ENCODE peak calls at places on chromosomes 11 and 22, in five cellular contexts. One of them, this sample, is unnamed.

GRCh38 chr11:65423516-65424199 is 1.1 kb downstream of the NEAT1 start:
- DNase-seq in GM12878: no peak
- DNase-seq in HepG2: no peak
- DNase-seq in SK-N-SH: peak
- DNase-seq in K562: no peak
- DNase-seq in this sample: peak

GRCh38 chr22:45934659-45935341 is 42.2 kb downstream of the WNT7B start:
- DNase-seq in GM12878: no peak
- DNase-seq in HepG2: peak
- DNase-seq in K562: no peak
- DNase-seq in SK-N-SH: peak
- DNase-seq in this sample: no peak

GRCh38 chr11:46906596-46906995 is 11.8 kb downstream of the LRP4 start:
- DNase-seq in HepG2: no peak
- DNase-seq in SK-N-SH: no peak
- DNase-seq in K562: no peak
- DNase-seq in GM12878: no peak
- DNase-seq in this sample: no peak

GRCh38 chr11:130066338-130066737 is 3.4 kb upstream of the APLP2 start:
- DNase-seq in GM12878: no peak
- DNase-seq in K562: no peak
- DNase-seq in HepG2: no peak
- DNase-seq in SK-N-SH: no peak
- DNase-seq in this sample: no peak

GRCh38 chr11:72813740-72814138 is 472 bp upstream of the ATG16L2 start:
- DNase-seq in SK-N-SH: peak
- DNase-seq in HepG2: peak
- DNase-seq in K562: peak
- DNase-seq in GM12878: no peak
- DNase-seq in this sample: peak

GRCh38 chr11:13336246-13336873 is 58.8 kb downstream of the BMAL1 start:
- DNase-seq in K562: no peak
- DNase-seq in SK-N-SH: no peak
- DNase-seq in HepG2: no peak
- DNase-seq in GM12878: no peak
- DNase-seq in this sample: no peak

GRCh38 chr22:41579297-41579996 is 10.2 kb downstream of the PMM1 start:
- DNase-seq in GM12878: no peak
- DNase-seq in SK-N-SH: no peak
- DNase-seq in HepG2: no peak
- DNase-seq in K562: no peak
- DNase-seq in this sample: no peak

GRCh38 chr11:5092821-5093585 is 23.6 kb downstream of the OR52E1 start:
- DNase-seq in K562: no peak
- DNase-seq in GM12878: no peak
- DNase-seq in HepG2: no peak
- DNase-seq in SK-N-SH: no peak
- DNase-seq in this sample: no peak

GRCh38 chr22:22378446-22379415 is 129.8 kb downstream of the ZNF280B start:
- DNase-seq in HepG2: no peak
- DNase-seq in SK-N-SH: no peak
- DNase-seq in K562: peak
- DNase-seq in GM12878: no peak
- DNase-seq in this sample: no peak

GRCh38 chr11:22246992-22247391 is 54.1 kb downstream of the ANO5 start:
- DNase-seq in HepG2: no peak
- DNase-seq in K562: no peak
- DNase-seq in GM12878: no peak
- DNase-seq in SK-N-SH: no peak
- DNase-seq in this sample: no peak

GRCh38 chr11:57568330-57568766 is 876 bp upstream of the UBE2L6 start:
- DNase-seq in HepG2: peak
- DNase-seq in GM12878: peak
- DNase-seq in SK-N-SH: no peak
- DNase-seq in K562: no peak
- DNase-seq in this sample: peak

GRCh38 chr11:34588023-34588422 is 32.9 kb upstream of the EHF start:
- DNase-seq in HepG2: no peak
- DNase-seq in GM12878: no peak
- DNase-seq in SK-N-SH: no peak
- DNase-seq in K562: no peak
- DNase-seq in this sample: no peak

GRCh38 chr11:112113539-112114457 is 27.1 kb downstream of the SDHD start:
- DNase-seq in GM12878: no peak
- DNase-seq in K562: peak
- DNase-seq in SK-N-SH: peak
- DNase-seq in HepG2: peak
- DNase-seq in this sample: peak

GRCh38 chr22:40491990-40492631 is 121.7 kb downstream of the SGSM3 start:
- DNase-seq in K562: no peak
- DNase-seq in SK-N-SH: no peak
- DNase-seq in HepG2: no peak
- DNase-seq in GM12878: peak
- DNase-seq in this sample: peak

GRCh38 chr11:64599698-64600211 is 8.7 kb downstream of the SLC22A12 start:
- DNase-seq in SK-N-SH: no peak
- DNase-seq in K562: no peak
- DNase-seq in GM12878: no peak
- DNase-seq in HepG2: no peak
- DNase-seq in this sample: no peak

GRCh38 chr22:28027453-28028448 is 108.7 kb upstream of the PITPNB start:
- DNase-seq in HepG2: no peak
- DNase-seq in SK-N-SH: peak
- DNase-seq in GM12878: no peak
- DNase-seq in K562: no peak
- DNase-seq in this sample: no peak

GRCh38 chr11:113045146-113045545 is 83.9 kb downstream of the NCAM1 start:
- DNase-seq in SK-N-SH: no peak
- DNase-seq in HepG2: no peak
- DNase-seq in GM12878: no peak
- DNase-seq in K562: no peak
- DNase-seq in this sample: no peak

GRCh38 chr22:35592418-35592967 is 24.6 kb downstream of the MB start:
- DNase-seq in K562: no peak
- DNase-seq in SK-N-SH: no peak
- DNase-seq in GM12878: no peak
- DNase-seq in HepG2: no peak
- DNase-seq in this sample: no peak

GRCh38 chr11:62880231-62880802 is 379 bp upstream of the SLC3A2 start:
- DNase-seq in SK-N-SH: no peak
- DNase-seq in HepG2: no peak
- DNase-seq in K562: no peak
- DNase-seq in GM12878: no peak
- DNase-seq in this sample: no peak

GRCh38 chr11:9053631-9054030 is 37.8 kb downstream of the SCUBE2 start:
- DNase-seq in HepG2: no peak
- DNase-seq in GM12878: no peak
- DNase-seq in K562: no peak
- DNase-seq in SK-N-SH: no peak
- DNase-seq in this sample: no peak

GRCh38 chr11:79121351-79121750 is 319.5 kb downstream of the TENM4 start:
- DNase-seq in HepG2: no peak
- DNase-seq in K562: no peak
- DNase-seq in GM12878: no peak
- DNase-seq in SK-N-SH: no peak
- DNase-seq in this sample: no peak

GRCh38 chr11:126433244-126433846 is 77.9 kb downstream of the ST3GAL4 start:
- DNase-seq in GM12878: no peak
- DNase-seq in K562: no peak
- DNase-seq in HepG2: no peak
- DNase-seq in SK-N-SH: no peak
- DNase-seq in this sample: no peak

GRCh38 chr22:45817705-45818104 is 146.1 kb downstream of the ATXN10 start:
- DNase-seq in HepG2: no peak
- DNase-seq in K562: no peak
- DNase-seq in SK-N-SH: no peak
- DNase-seq in GM12878: no peak
- DNase-seq in this sample: no peak

GRCh38 chr22:46317646-46318045 is 17.9 kb upstream of the TRMU start:
- DNase-seq in GM12878: no peak
- DNase-seq in K562: no peak
- DNase-seq in HepG2: no peak
- DNase-seq in SK-N-SH: no peak
- DNase-seq in this sample: no peak

DNA sequence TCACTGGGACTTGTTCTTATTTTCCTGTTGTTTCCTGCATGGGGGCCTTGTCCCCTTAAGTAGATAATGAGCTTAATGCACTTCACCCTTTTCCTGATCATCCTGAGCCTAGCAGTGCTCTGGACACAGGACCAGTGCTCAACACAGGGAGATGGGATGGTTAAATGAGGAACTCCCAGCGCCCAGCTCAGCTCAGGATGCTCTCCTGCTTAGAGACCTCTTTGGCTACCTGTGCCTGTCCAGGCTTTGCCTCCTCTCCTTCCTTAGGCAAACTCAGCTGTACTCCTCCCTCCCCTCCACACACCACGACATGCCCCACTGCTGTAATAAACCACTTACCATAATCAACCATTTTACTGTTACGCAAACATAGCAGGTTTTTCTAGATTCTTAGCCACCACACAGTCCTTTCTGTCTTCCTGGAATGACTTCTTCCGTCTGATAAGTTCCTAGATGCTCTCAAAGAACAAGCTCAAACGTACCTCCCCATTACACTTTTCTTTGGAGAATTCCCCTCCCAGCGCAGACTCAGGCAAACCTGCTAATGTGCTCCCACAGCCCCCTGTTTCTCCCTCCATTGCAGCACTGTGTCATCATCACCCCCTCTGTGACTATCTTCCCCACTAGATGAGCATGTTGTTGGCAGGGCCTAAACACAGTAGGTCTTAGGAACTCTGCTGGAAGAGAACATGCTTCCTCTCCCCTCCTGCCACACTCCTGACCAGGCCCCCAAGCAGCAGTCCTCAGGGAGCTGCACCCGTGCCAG is 113.6 kb downstream of the MICAL2 start:
- DNase-seq in SK-N-SH: no peak
- DNase-seq in K562: no peak
- DNase-seq in GM12878: no peak
- DNase-seq in HepG2: no peak
- DNase-seq in this sample: no peak
- TF ChIP-seq GABPA in SK-N-SH: no peak
- TF ChIP-seq GABPA in K562: no peak
- TF ChIP-seq GABPA in GM12878: no peak
- TF ChIP-seq GABPA in HepG2: no peak
- TF ChIP-seq GABPA in this sample: no peak

GRCh38 chr22:50276143-50276542 is 6.0 kb upstream of the MAPK11 start:
- DNase-seq in HepG2: peak
- DNase-seq in GM12878: peak
- DNase-seq in K562: peak
- DNase-seq in SK-N-SH: peak
- DNase-seq in this sample: peak
- TF ChIP-seq CTCF in HepG2: peak
- TF ChIP-seq CTCF in GM12878: peak
- TF ChIP-seq CTCF in K562: peak
- TF ChIP-seq CTCF in SK-N-SH: peak
- TF ChIP-seq CTCF in this sample: peak

GRCh38 chr11:83054001-83054400 is 17.7 kb downstream of the RAB30 start:
- DNase-seq in SK-N-SH: no peak
- DNase-seq in K562: no peak
- DNase-seq in GM12878: no peak
- DNase-seq in HepG2: no peak
- DNase-seq in this sample: no peak
- TF ChIP-seq REST in SK-N-SH: no peak
- TF ChIP-seq REST in K562: no peak
- TF ChIP-seq REST in GM12878: no peak
- TF ChIP-seq REST in HepG2: no peak
- TF ChIP-seq REST in this sample: no peak

GRCh38 chr11:69966910-69967309 is 111.2 kb upstream of the ANO1 start:
- DNase-seq in SK-N-SH: no peak
- DNase-seq in GM12878: no peak
- DNase-seq in HepG2: no peak
- DNase-seq in K562: no peak
- DNase-seq in this sample: no peak
- TF ChIP-seq GABPA in SK-N-SH: no peak
- TF ChIP-seq GABPA in GM12878: no peak
- TF ChIP-seq GABPA in HepG2: no peak
- TF ChIP-seq GABPA in K562: no peak
- TF ChIP-seq GABPA in this sample: no peak

GRCh38 chr11:89181111-89181510 is 3.4 kb downstream of the TYR start:
- DNase-seq in K562: no peak
- DNase-seq in HepG2: no peak
- DNase-seq in GM12878: no peak
- DNase-seq in SK-N-SH: no peak
- DNase-seq in this sample: no peak

GRCh38 chr11:89182773-89183172 is 5.1 kb downstream of the TYR start:
- DNase-seq in SK-N-SH: no peak
- DNase-seq in K562: no peak
- DNase-seq in HepG2: no peak
- DNase-seq in GM12878: no peak
- DNase-seq in this sample: no peak

GRCh38 chr11:89177691-89178231 is at the start of gene TYR:
- DNase-seq in HepG2: no peak
- DNase-seq in K562: no peak
- DNase-seq in GM12878: no peak
- DNase-seq in SK-N-SH: no peak
- DNase-seq in this sample: no peak

GRCh38 chr11:89175796-89176195 is 1.9 kb upstream of the TYR start:
- DNase-seq in HepG2: no peak
- DNase-seq in GM12878: no peak
- DNase-seq in SK-N-SH: no peak
- DNase-seq in K562: no peak
- DNase-seq in this sample: no peak

DNA sequence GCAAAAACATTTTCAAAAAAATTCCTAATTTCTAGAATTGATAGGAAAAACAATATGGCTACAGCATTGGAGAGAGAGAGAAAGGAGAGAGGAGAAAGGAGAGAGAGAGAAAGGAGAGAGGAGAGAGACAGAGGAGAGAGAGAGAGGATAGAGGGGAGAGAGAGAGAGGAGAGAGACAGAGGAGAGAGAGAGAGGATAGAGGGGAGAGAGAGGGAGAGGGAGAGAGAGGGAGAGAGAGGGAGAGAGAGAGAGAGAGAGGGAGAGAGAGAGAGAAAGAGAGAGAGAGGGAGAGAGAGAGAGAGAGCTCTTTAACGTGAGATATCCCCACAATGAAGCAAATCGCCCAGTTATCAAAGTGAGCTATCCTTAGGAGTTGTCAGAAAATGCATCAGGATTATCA is 737 bp upstream of the TYR start:
- DNase-seq in HepG2: no peak
- DNase-seq in SK-N-SH: no peak
- DNase-seq in GM12878: no peak
- DNase-seq in K562: no peak
- DNase-seq in this sample: no peak
- TF ChIP-seq CTCF in HepG2: no peak
- TF ChIP-seq CTCF in SK-N-SH: no peak
- TF ChIP-seq CTCF in GM12878: no peak
- TF ChIP-seq CTCF in K562: no peak
- TF ChIP-seq CTCF in this sample: no peak

GRCh38 chr22:11325767-11326166 is 4202.2 kb upstream of the OR11H1 start:
- DNase-seq in HepG2: no peak
- DNase-seq in SK-N-SH: no peak
- DNase-seq in GM12878: no peak
- DNase-seq in K562: no peak
- DNase-seq in this sample: no peak
- TF ChIP-seq REST in HepG2: no peak
- TF ChIP-seq REST in SK-N-SH: no peak
- TF ChIP-seq REST in GM12878: no peak
- TF ChIP-seq REST in K562: no peak
- TF ChIP-seq REST in this sample: no peak

This sample was measured in HL-60.